ENCODE peak calls at places on chromosomes 11 and 22, in six cellular contexts. A, V, K, Z, Y and D are unnamed samples. For H3K27me3 and H3K9me3, the result is how much of the 10 kb centered on the place peaks cover.

GRCh38 chr11:99325807-99326206 is 305.1 kb downstream of the CNTN5 start:
- DNase-seq in A (peak), V (no peak), K (no peak), Z (no peak), Y (peak), D (peak)

GRCh38 chr11:91804057-91804456 is 420.6 kb upstream of the FAT3 start:
- DNase-seq in A (no peak), V (no peak), K (no peak), Z (no peak), Y (no peak), D (no peak)

GRCh38 chr11:17333799-17334586 is 17.6 kb upstream of the NCR3LG1 start:
- DNase-seq in A (no peak), V (peak), K (no peak), Z (no peak), Y (no peak), D (no peak)

GRCh38 chr11:76602431-76602861 is 68.1 kb downstream of the LRRC32 start:
- DNase-seq in A (no peak), V (peak), K (peak), Z (peak), Y (no peak), D (no peak)

GRCh38 chr11:103844327-103845215 is 191.9 kb upstream of the DDI1 start:
- DNase-seq in A (no peak), V (no peak), K (no peak), Z (no peak), Y (no peak), D (no peak)

GRCh38 chr11:10208045-10208674 is 85.9 kb downstream of the SBF2 start:
- DNase-seq in A (no peak), V (no peak), K (no peak), Z (peak), Y (peak), D (no peak)

GRCh38 chr11:17528181-17528691 is 16.0 kb downstream of the USH1C start:
- DNase-seq in A (no peak), V (peak), K (peak), Z (peak), Y (peak), D (peak)

GRCh38 chr11:86492370-86493030 is 117.8 kb downstream of the CCDC81 start:
- DNase-seq in A (no peak), V (no peak), K (no peak), Z (peak), Y (no peak), D (no peak)

GRCh38 chr11:134514354-134514951 is 102.4 kb upstream of the B3GAT1 start:
- DNase-seq in A (no peak), V (no peak), K (no peak), Z (no peak), Y (no peak), D (no peak)

GRCh38 chr11:11206457-11206856 is 146.6 kb downstream of the CSNK2A3 start:
- DNase-seq in A (no peak), V (no peak), K (no peak), Z (no peak), Y (no peak), D (peak)

GRCh38 chr22:40118979-40119378 is 58.7 kb upstream of the TNRC6B start:
- DNase-seq in A (no peak), V (no peak), K (no peak), Z (no peak), Y (no peak), D (no peak)

GRCh38 chr11:17219016-17219415 is 11.2 kb upstream of the PIK3C2A start:
- DNase-seq in A (no peak), V (no peak), K (no peak), Z (no peak), Y (no peak), D (no peak)

GRCh38 chr22:45996241-45997076 is 19.5 kb upstream of the WNT7B start:
- DNase-seq in A (no peak), V (peak), K (peak), Z (peak), Y (no peak), D (peak)

GRCh38 chr22:49253656-49254055 is 574.0 kb downstream of the BRD1 start:
- DNase-seq in A (no peak), V (no peak), K (no peak), Z (no peak), Y (no peak), D (no peak)

GRCh38 chr11:28808771-28809170 is 700.6 kb downstream of the METTL15 start:
- DNase-seq in A (no peak), V (no peak), K (no peak), Z (no peak), Y (peak), D (no peak)

GRCh38 chr11:62555464-62556092 is 9.0 kb upstream of the AHNAK start:
- DNase-seq in A (no peak), V (no peak), K (peak), Z (no peak), Y (no peak), D (no peak)

GRCh38 chr11:17405232-17406005 is 17.0 kb upstream of the KCNJ11 start:
- DNase-seq in A (no peak), V (peak), K (peak), Z (no peak), Y (peak), D (peak)

GRCh38 chr11:6992026-6992425 is 28.1 kb downstream of the ZNF214 start:
- DNase-seq in A (peak), V (no peak), K (no peak), Z (no peak), Y (no peak), D (no peak)

GRCh38 chr11:122137081-122137793 is 21.2 kb upstream of the BLID start:
- DNase-seq in A (peak), V (no peak), K (no peak), Z (peak), Y (peak), D (no peak)

GRCh38 chr11:115929618-115930129 is 425.5 kb upstream of the CADM1 start:
- DNase-seq in A (no peak), V (no peak), K (no peak), Z (no peak), Y (no peak), D (no peak)

GRCh38 chr11:46392421-46393230 is 1.1 kb upstream of the CHRM4 start:
- DNase-seq in A (peak), V (peak), K (peak), Z (peak), Y (peak), D (peak)

GRCh38 chr11:69140635-69141034 is 15.1 kb upstream of the SMIM38 start:
- DNase-seq in A (no peak), V (no peak), K (no peak), Z (no peak), Y (peak), D (no peak)

GRCh38 chr22:33746501-33746928 is 173.8 kb downstream of the LARGE1 start:
- DNase-seq in A (no peak), V (no peak), K (no peak), Z (no peak), Y (no peak), D (no peak)

GRCh38 chr22:47548953-47549740 is 786.7 kb downstream of the TBC1D22A start:
- DNase-seq in A (no peak), V (no peak), K (no peak), Z (no peak), Y (no peak), D (no peak)

GRCh38 chr11:73598719-73599379 is 937 bp upstream of the FAM168A start:
- DNase-seq in A (no peak), V (no peak), K (no peak), Z (no peak), Y (no peak), D (no peak)

GRCh38 chr11:1303196-1303821 is 6.1 kb downstream of the TOLLIP start:
- DNase-seq in A (no peak), V (no peak), K (no peak), Z (peak), Y (peak), D (no peak)

GRCh38 chr22:25159028-25159427 is 40.6 kb upstream of the CRYBB3 start:
- DNase-seq in A (no peak), V (no peak), K (peak), Z (no peak), Y (no peak), D (peak)

GRCh38 chr22:37212174-37212906 is at the start of gene SSTR3:
- DNase-seq in A (no peak), V (no peak), K (peak), Z (no peak), Y (no peak), D (no peak)

GRCh38 chr22:25853902-25854301 is 111.9 kb downstream of the MYO18B start:
- DNase-seq in A (no peak), V (no peak), K (no peak), Z (no peak), Y (no peak), D (no peak)

GRCh38 chr11:64544616-64545296 is 46.3 kb upstream of the SLC22A12 start:
- DNase-seq in A (no peak), V (no peak), K (no peak), Z (no peak), Y (no peak), D (no peak)

GRCh38 chr11:64545605-64546004 is 45.4 kb upstream of the SLC22A12 start:
- DNase-seq in A (peak), V (no peak), K (peak), Z (peak), Y (peak), D (peak)

GRCh38 chr11:64543818-64544217 is 47.2 kb upstream of the SLC22A12 start:
- DNase-seq in A (no peak), V (no peak), K (no peak), Z (no peak), Y (no peak), D (no peak)

GRCh38 chr11:64546176-64546575 is 44.8 kb upstream of the SLC22A12 start:
- DNase-seq in A (no peak), V (no peak), K (no peak), Z (no peak), Y (no peak), D (no peak)

GRCh38 chr11:64546600-64546999 is 44.4 kb upstream of the SLC22A12 start:
- DNase-seq in A (no peak), V (no peak), K (no peak), Z (no peak), Y (no peak), D (no peak)
- H3K4me3 ChIP-seq in A (no peak), V (no peak), K (no peak), Z (no peak), Y (no peak), D (no peak)

GRCh38 chr11:21257461-21257860 is 588.1 kb downstream of the NELL1 start:
- DNase-seq in A (no peak), V (no peak), K (no peak), Z (no peak), Y (no peak), D (no peak)
- H3K27me3 ChIP-seq in A (under half), V (under half), K (under half), Z (under half), Y (under half), D (under half)

DNA sequence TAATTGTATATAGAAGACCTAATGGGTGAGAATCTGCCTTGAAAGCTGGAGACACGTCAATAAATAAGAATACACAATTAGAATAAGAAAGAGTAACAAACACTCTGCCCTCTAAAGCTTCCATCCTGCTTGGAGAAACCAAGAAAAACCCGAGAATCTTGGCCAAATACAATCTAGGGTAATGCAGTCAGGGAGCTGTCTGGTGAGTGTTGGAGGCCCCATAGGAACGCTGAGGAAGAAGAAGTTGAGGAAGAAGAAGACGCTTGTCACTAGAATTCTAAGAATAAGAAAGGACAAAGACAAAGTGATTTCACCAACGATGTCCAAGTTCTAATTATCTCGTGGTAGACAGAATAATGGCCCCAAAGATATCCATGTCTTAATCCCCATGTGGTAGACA is 4485.9 kb upstream of the OR11H1 start:
- DNase-seq in A (no peak), V (no peak), K (no peak), Z (no peak), Y (no peak), D (no peak)
- H3K9me3 ChIP-seq in A (under half), V (half or more), K (under half), Z (under half), Y (under half), D (under half)

GRCh38 chr11:36618025-36618700 is 20.1 kb upstream of the RAG2 start:
- DNase-seq in A (no peak), V (no peak), K (no peak), Z (no peak), Y (no peak), D (no peak)
- H3K4me3 ChIP-seq in A (no peak), V (no peak), K (no peak), Z (no peak), Y (no peak), D (no peak)

GRCh38 chr11:27719575-27719925 is 19.3 kb upstream of the BDNF start:
- DNase-seq in A (no peak), V (no peak), K (no peak), Z (no peak), Y (no peak), D (no peak)

GRCh38 chr11:27718346-27718852 is 18.1 kb upstream of the BDNF start:
- DNase-seq in A (peak), V (no peak), K (no peak), Z (peak), Y (peak), D (peak)

GRCh38 chr11:27720277-27720830 is 20.1 kb upstream of the BDNF start:
- DNase-seq in A (no peak), V (peak), K (no peak), Z (peak), Y (peak), D (no peak)

GRCh38 chr11:27717801-27718229 is 17.6 kb upstream of the BDNF start:
- DNase-seq in A (no peak), V (no peak), K (no peak), Z (peak), Y (no peak), D (no peak)

DNA sequence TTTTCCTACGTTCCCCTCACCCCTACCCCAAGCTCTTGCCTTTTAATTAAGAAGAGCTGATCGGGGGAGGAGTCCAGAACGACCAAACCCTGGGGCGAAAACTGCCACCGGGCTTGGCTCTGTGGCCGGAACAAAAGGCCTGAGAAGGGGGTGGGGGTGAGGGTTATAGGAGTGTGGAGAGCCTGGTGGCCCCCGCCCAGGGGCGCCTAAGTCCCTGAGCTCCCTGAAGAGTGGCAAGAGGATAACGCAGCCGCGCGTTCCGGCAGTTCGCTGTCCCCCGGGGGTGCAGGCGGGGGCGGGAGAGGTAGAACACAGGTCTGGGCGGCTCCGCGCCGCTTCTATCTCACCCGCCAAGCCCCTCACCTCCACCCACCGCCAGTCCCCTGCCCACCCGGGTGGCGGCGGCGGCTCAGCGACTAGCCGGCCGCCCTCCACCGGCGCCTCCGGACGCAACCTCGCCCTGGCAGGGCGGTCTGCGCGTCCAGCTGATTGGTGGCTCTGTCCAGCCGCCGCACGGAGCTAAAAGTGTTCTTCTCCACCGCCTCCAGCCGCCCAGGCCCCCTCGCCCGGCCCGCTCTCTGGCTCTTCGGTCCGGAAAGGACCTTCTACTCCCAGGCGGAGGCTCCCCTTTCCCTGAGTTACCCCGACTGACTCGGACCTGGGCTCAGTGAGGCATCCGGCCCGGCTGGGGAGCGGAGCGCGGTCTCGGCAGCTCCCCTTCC is 18.8 kb upstream of the BDNF start:
- DNase-seq in A (no peak), V (peak), K (no peak), Z (peak), Y (no peak), D (peak)
- H3K27me3 ChIP-seq in A (under half), V (half or more), K (under half), Z (half or more), Y (under half), D (under half)

DNA sequence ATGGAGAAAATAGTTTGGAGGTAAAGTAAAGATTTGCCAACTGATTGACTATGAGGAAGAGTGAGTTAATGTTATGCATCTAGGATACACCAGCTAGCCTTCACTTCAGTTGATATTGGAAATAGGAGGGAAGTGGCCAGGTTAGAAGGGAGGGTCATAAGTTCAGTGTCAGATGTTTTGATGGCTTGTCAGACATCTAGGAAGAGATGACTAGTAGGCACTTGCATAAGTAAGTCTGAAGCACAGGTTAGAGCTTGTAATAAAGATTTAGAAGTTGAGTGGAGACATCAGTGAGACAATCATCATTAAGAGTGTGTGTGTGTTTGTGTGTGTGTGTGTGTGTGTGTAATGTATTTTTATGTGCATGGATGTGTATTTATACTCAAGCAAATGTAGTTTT is 146.1 kb downstream of the OR4C45 start:
- DNase-seq in A (no peak), V (no peak), K (no peak), Z (no peak), Y (no peak), D (no peak)
- H3K9me3 ChIP-seq in A (under half), V (under half), K (under half), Z (under half), Y (under half), D (under half)